ENCODE peak calls at places on chromosomes 7 and 10, in ten cellular contexts. G is ascending aorta; I is GM23248; B is GM12865; W is CD4-positive, CD25-positive, alpha-beta regulatory T cell; X is brain microvascular endothelial cell; O is breast epithelium; Y is heart left ventricle; P is A673; A is fibroblast of the aortic adventitia. F is an unnamed sample.
A peak's percentile ranks its signal among the peaks of the same experiment; 100 is the strongest.

GRCh38 chr10:17847586-17848296 is 38.6 kb downstream of the MRC1 start:
- DNase-seq in X (no peak), B (no peak), G (no peak), W (no peak), P (peak; percentile 59), A (peak; percentile 62), Y (no peak), I (peak; percentile 57), O (no peak), F (no peak)

GRCh38 chr10:111281516-111281915 is 204.7 kb downstream of the ADRA2A start:
- DNase-seq in B (no peak), W (no peak), Y (no peak), I (peak; percentile 58), O (no peak), X (no peak), P (peak; percentile 30), A (peak; percentile 7), G (no peak), F (peak; percentile 14)

GRCh38 chr10:124672181-124672638 is 72.0 kb downstream of the FAM53B start:
- DNase-seq in A (no peak), P (no peak), X (no peak), W (no peak), I (no peak), O (no peak), Y (peak; percentile 69), G (no peak), B (no peak), F (no peak)

GRCh38 chr10:19638173-19638872 is 177.9 kb upstream of the PLXDC2 start:
- DNase-seq in X (peak; percentile 94), Y (peak; percentile 23), W (no peak), I (peak; percentile 84), B (no peak), O (no peak), A (peak; percentile 77), P (peak; percentile 14), G (peak; percentile 68), F (no peak)

GRCh38 chr7:80641548-80641947 is 3.1 kb downstream of the CD36 start:
- DNase-seq in B (no peak), I (peak; percentile 33), O (no peak), X (no peak), G (no peak), A (no peak), W (no peak), P (peak; percentile 37), Y (no peak), F (no peak)

GRCh38 chr10:69362471-69362954 is 54.2 kb downstream of the TACR2 start:
- DNase-seq in O (peak; percentile 75), P (no peak), B (no peak), G (peak; percentile 93), W (no peak), I (peak; percentile 93), Y (peak; percentile 86), A (peak; percentile 75), X (peak; percentile 67), F (no peak)

GRCh38 chr7:16923019-16923418 is 41.2 kb upstream of the AGR3 start:
- DNase-seq in A (peak; percentile 13), I (no peak), O (no peak), B (no peak), W (no peak), Y (no peak), G (no peak), X (no peak), P (no peak), F (no peak)

GRCh38 chr7:80134105-80134535 is 511 bp upstream of the GNAI1 start:
- DNase-seq in O (no peak), Y (no peak), B (no peak), W (no peak), A (no peak), P (no peak), I (no peak), G (no peak), X (no peak), F (no peak)

GRCh38 chr10:116056445-116057293 is 216.3 kb downstream of the GFRA1 start:
- DNase-seq in A (no peak), G (peak; percentile 67), Y (no peak), I (peak; percentile 18), B (no peak), W (no peak), O (no peak), X (no peak), P (no peak), F (no peak)

GRCh38 chr10:85642421-85643170 is 724.0 kb downstream of the GRID1 start:
- DNase-seq in P (peak; percentile 80), Y (no peak), B (no peak), O (no peak), G (no peak), W (no peak), X (peak; percentile 37), I (peak; percentile 46), A (no peak), F (no peak)

GRCh38 chr7:98669417-98670015 is 52.4 kb downstream of the NPTX2 start:
- DNase-seq in A (no peak), O (no peak), P (no peak), W (no peak), X (no peak), G (no peak), I (no peak), Y (peak; percentile 30), B (no peak), F (no peak)

GRCh38 chr7:72152171-72153131 is 259.7 kb downstream of the CALN1 start:
- DNase-seq in G (no peak), W (no peak), A (no peak), B (peak; percentile 20), O (no peak), Y (no peak), I (no peak), P (no peak), X (no peak), F (no peak)

GRCh38 chr10:79159141-79159619 is 90.4 kb downstream of the ZMIZ1 start:
- DNase-seq in P (no peak), I (peak; percentile 96), B (no peak), Y (no peak), G (peak; percentile 88), A (peak; percentile 76), X (peak; percentile 71), W (no peak), O (no peak), F (no peak)

GRCh38 chr7:113764401-113765035 is 154.3 kb downstream of the PPP1R3A start:
- DNase-seq in W (no peak), O (no peak), Y (no peak), A (no peak), P (no peak), G (no peak), B (no peak), X (no peak), I (no peak), F (no peak)

DNA sequence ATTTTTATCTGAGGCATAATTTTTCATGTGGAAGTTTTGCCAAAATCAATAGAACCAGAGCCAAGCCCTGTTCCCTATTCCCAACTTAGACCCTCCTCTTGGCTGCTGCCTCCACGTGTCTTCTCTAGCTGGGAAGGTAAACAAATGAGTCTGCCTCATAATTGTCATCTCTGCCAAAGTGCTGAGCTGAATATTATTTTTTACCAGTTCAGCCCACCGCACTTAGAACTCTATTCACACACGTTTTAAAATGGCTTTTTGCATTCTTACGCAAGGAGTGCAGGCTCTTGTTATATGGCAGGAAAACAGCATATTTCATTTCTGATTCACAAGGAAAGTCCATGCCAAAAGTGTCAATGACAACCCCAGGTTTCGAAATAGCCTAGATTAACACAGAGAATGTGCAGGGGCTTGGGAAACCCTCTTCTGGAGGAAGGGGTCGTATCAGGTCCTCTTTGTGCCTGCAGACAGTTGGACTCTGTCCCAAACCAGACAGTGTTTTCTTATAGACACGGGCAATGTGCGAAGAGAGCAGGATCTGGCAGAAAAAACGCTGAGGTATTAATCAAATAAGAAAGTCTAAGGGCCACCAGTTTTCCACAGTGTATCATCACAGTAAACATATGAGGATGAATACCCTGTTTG is 370.6 kb upstream of the MGMT start:
- DNase-seq in B (no peak), W (no peak), I (peak; percentile 83), Y (peak; percentile 56), A (peak; percentile 99), X (peak; percentile 93), G (peak; percentile 79), O (no peak), P (peak; percentile 60), F (no peak)
- H3K4me3 ChIP-seq in B (no peak overlapping the region), W (no peak overlapping the region), I (no peak overlapping the region), Y (no peak overlapping the region), A (no peak overlapping the region), X (no peak overlapping the region), G (no peak overlapping the region), O (peak overlapping the region; percentile 13), P (no peak overlapping the region), F (no peak overlapping the region)

DNA sequence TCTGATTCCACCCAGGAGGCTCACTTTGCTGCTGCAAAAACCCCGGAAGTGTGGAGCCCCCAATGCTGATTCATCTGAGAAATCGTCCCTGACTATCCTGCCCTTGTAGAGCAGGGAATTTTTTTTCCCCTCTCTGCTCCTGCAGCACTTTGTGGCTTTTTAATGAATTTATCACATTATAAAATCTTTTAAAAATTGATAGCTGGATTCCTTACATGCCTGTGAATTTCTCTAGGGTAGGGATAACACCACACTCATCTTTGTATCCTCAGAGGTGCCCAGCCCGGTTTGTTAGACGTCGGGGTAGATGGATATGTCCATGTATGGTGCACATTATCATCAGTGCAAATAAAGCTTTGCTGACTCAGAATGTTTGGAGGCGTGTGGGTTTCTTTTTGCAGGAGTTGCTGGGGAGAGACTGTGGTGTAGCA is 185.7 kb downstream of the STK31 start:
- DNase-seq in Y (no peak), P (peak; percentile 20), X (peak; percentile 28), A (peak; percentile 22), W (no peak), B (no peak), O (no peak), I (no peak), G (no peak), F (no peak)
- H3K4me3 ChIP-seq in Y (no peak overlapping the region), P (no peak overlapping the region), X (no peak overlapping the region), A (no peak overlapping the region), W (no peak overlapping the region), B (no peak overlapping the region), O (no peak overlapping the region), I (no peak overlapping the region), G (no peak overlapping the region), F (no peak overlapping the region)

GRCh38 chr10:57336339-57336738 is 931.4 kb downstream of the IPMK start:
- DNase-seq in W (no peak), G (no peak), Y (no peak), P (no peak), O (no peak), I (no peak), X (no peak), B (no peak), A (no peak), F (no peak)
- H3K4me3 ChIP-seq in W (no peak overlapping the region), G (no peak overlapping the region), Y (no peak overlapping the region), P (no peak overlapping the region), O (no peak overlapping the region), I (no peak overlapping the region), X (no peak overlapping the region), B (no peak overlapping the region), A (no peak overlapping the region), F (no peak overlapping the region)

GRCh38 chr7:129055861-129056464 is 1.1 kb upstream of the TNPO3 start:
- DNase-seq in X (no peak), O (no peak), G (no peak), P (no peak), Y (no peak), A (peak; percentile 58), I (no peak), B (no peak), W (no peak), F (no peak)
- H3K4me3 ChIP-seq in X (no peak overlapping the region), O (no peak overlapping the region), G (no peak overlapping the region), P (peak overlapping the region; percentile 81), Y (no peak overlapping the region), A (peak overlapping the region; percentile 83), I (peak overlapping the region; percentile 97), B (peak overlapping the region; percentile 72), W (peak overlapping the region; percentile 99), F (peak overlapping the region; percentile 69)

GRCh38 chr7:20778063-20778721 is 8.5 kb downstream of the SP8 start:
- DNase-seq in W (no peak), Y (no peak), P (peak; percentile 56), O (no peak), A (no peak), X (no peak), B (no peak), I (peak; percentile 59), G (no peak), F (no peak)
- H3K4me3 ChIP-seq in W (no peak overlapping the region), Y (no peak overlapping the region), P (peak overlapping the region; percentile 37), O (peak overlapping the region; percentile 58), A (peak overlapping the region; percentile 45), X (peak overlapping the region; percentile 33), B (no peak overlapping the region), I (peak overlapping the region; percentile 65), G (peak overlapping the region; percentile 36), F (no peak overlapping the region)

F was measured in Jurkat, Clone E6-1.